ENCODE peak calls at places on chromosome 10, in four cellular contexts. Q is K562, I is SK-N-SH, F is GM12878. T is an unnamed sample.
A peak's percentile ranks its signal among the peaks of the same experiment; 100 is the strongest.

GRCh38 chr10:4704034-4704545 is 121.9 kb upstream of the AKR1E2 start:
- DNase-seq in Q (no peak), I (no peak), F (no peak), T (no peak)

GRCh38 chr10:128863823-128864405 is 603.1 kb upstream of the MGMT start:
- DNase-seq in Q (no peak), I (no peak), F (no peak), T (no peak)

GRCh38 chr10:89158446-89158845 is 48.7 kb downstream of the CH25H start:
- DNase-seq in Q (no peak), I (no peak), F (no peak), T (no peak)

GRCh38 chr10:100662067-100662466 is 83.3 kb upstream of the PAX2 start:
- DNase-seq in Q (no peak), I (no peak), F (no peak), T (no peak)

GRCh38 chr10:66365686-66366085 is 560.1 kb upstream of the LRRTM3 start:
- DNase-seq in Q (no peak), I (no peak), F (no peak), T (no peak)

GRCh38 chr10:75959209-75959608 is 527.8 kb downstream of the LRMDA start:
- DNase-seq in Q (no peak), I (no peak), F (no peak), T (no peak)

GRCh38 chr10:52466464-52466863 is 152.4 kb downstream of the DKK1 start:
- DNase-seq in Q (no peak), I (peak; percentile 11), F (no peak), T (no peak)

GRCh38 chr10:6165221-6165725 is 37.5 kb upstream of the PFKFB3 start:
- DNase-seq in Q (no peak), I (no peak), F (no peak), T (no peak)

GRCh38 chr10:51489009-51489408 is 210.4 kb downstream of the CSTF2T start:
- DNase-seq in Q (no peak), I (no peak), F (no peak), T (no peak)

GRCh38 chr10:51422311-51423120 is 276.9 kb downstream of the CSTF2T start:
- DNase-seq in Q (peak; percentile 23), I (peak; percentile 21), F (peak; percentile 8), T (peak; percentile 31)

GRCh38 chr10:77111611-77112550 is 525.7 kb downstream of the KCNMA1 start:
- DNase-seq in Q (peak; percentile 65), I (peak; percentile 76), F (peak; percentile 13), T (peak; percentile 69)

GRCh38 chr10:17365402-17365801 is 89.0 kb downstream of the ST8SIA6 start:
- DNase-seq in Q (no peak), I (no peak), F (no peak), T (no peak)

DNA sequence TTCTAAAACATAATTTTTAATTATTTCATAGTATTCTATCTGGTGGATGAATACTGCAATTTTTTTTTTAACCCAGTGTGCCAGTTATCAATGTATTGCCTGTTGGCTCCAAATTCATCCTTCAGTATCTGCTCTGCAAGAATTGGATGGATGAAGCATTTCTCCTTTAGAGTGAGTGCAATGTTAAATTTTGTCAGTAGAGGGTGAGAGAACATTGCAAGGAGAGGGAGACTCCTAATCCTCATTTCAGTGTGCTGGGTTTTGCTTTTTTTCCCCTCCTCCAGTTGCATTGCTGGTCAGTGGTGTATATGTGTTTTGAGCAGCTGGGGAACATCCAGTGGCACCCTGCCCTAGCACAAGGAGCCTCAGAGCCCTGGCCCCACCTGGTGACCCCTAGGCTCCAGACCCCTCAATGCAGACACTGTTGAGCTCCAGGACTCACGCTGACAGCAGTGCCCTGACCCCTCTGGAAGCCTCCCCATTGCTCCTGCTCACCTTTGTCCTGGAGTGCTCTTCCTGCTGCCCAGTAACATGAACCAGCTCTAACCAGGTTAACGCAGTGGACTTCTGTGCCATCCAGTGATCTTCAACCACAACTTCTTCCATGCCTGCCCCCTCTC is 199.4 kb downstream of the USP6NL start:
- DNase-seq in Q (no peak), I (no peak), F (no peak), T (no peak)
- TF ChIP-seq FOXM1 in Q (no peak), I (no peak), F (no peak), T (no peak)

GRCh38 chr10:61318429-61318828 is 134.8 kb downstream of the TMEM26 start:
- DNase-seq in Q (no peak), I (no peak), F (no peak), T (no peak)
- TF ChIP-seq FOXM1 in Q (no peak), I (no peak), F (no peak), T (no peak)

GRCh38 chr10:78348416-78349164 is 314.9 kb downstream of the RPS24 start:
- DNase-seq in Q (no peak), I (no peak), F (no peak), T (no peak)

GRCh38 chr10:78349165-78349516 is 315.5 kb downstream of the RPS24 start:
- DNase-seq in Q (no peak), I (no peak), F (no peak), T (no peak)

GRCh38 chr10:78353636-78354035 is 320.0 kb downstream of the RPS24 start:
- DNase-seq in Q (no peak), I (no peak), F (no peak), T (no peak)

GRCh38 chr10:78351283-78351682 is 317.6 kb downstream of the RPS24 start:
- DNase-seq in Q (no peak), I (no peak), F (no peak), T (no peak)

GRCh38 chr10:78350286-78350685 is 316.6 kb downstream of the RPS24 start:
- DNase-seq in Q (no peak), I (no peak), F (no peak), T (no peak)
- TF ChIP-seq FOXM1 in Q (no peak), I (no peak), F (no peak), T (no peak)

GRCh38 chr10:79286318-79286951 is 60.8 kb upstream of the PPIF start:
- DNase-seq in Q (peak; percentile 81), I (peak; percentile 77), F (peak; percentile 92), T (no peak)

GRCh38 chr10:79282388-79282787 is 64.9 kb upstream of the PPIF start:
- DNase-seq in Q (no peak), I (no peak), F (no peak), T (no peak)

GRCh38 chr10:79287973-79288715 is 59.1 kb upstream of the PPIF start:
- DNase-seq in Q (no peak), I (no peak), F (no peak), T (no peak)

GRCh38 chr10:79284158-79284871 is 63.0 kb upstream of the PPIF start:
- DNase-seq in Q (no peak), I (no peak), F (no peak), T (no peak)

DNA sequence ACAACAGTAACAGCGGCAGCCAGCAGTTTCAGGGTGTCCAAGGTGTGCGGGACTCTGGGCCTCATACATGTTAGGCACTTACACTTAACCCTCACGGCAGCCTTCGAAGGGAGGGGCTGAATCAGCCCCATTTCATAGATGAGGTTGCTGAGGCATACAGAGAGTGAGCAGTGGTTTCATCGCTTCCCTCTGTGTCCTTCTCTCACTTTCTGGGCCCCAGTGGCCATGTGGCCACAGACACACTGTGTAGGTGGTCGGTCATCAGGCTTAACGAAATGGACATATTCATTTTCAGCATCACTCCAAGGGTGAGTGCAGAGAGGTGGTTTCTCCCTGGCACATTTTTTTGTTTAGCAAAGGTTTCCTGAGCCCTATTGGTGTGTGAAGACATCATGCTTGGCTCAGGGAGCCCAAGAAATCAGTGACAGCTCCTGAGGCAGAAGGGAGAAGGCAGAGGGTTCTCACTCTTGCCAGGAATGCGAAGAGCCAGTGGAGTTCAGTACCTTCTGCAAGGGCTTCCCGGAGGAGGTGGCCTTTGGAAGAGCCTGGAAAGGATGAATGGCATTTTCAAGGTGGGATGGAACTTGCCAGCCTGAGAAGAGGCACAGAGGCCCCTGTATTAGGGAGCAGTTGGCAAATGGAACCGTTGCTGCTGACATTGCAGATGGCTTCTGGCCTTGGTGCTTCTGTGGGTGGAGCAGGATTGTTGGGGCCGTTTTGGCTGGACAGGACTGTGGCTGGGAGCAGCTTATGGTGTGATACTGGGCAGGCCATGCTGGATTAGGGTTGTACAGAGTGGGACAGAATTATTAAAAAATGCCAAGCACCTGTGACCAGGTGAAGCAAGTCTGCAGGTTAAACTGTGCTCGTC is 61.7 kb upstream of the PPIF start:
- DNase-seq in Q (no peak), I (no peak), F (peak; percentile 91), T (no peak)
- TF ChIP-seq FOXM1 in Q (no peak), I (no peak), F (peak; percentile 79), T (no peak)

GRCh38 chr10:102066421-102067068 is 1.4 kb downstream of the HPS6 start:
- DNase-seq in Q (no peak), I (no peak), F (no peak), T (peak; percentile 4)

GRCh38 chr10:102069066-102069465 is 3.9 kb downstream of the HPS6 start:
- DNase-seq in Q (no peak), I (no peak), F (no peak), T (no peak)

GRCh38 chr10:102067091-102067916 is 2.2 kb downstream of the HPS6 start:
- DNase-seq in Q (no peak), I (no peak), F (no peak), T (no peak)

GRCh38 chr10:102065561-102066420 is 642 bp downstream of the HPS6 start:
- DNase-seq in Q (no peak), I (peak; percentile 79), F (no peak), T (peak; percentile 62)

GRCh38 chr10:102068216-102068615 is 3.1 kb downstream of the HPS6 start:
- DNase-seq in Q (no peak), I (no peak), F (no peak), T (no peak)
- TF ChIP-seq FOXM1 in Q (no peak), I (no peak), F (no peak), T (no peak)

GRCh38 chr10:36209480-36209879 is 567.4 kb upstream of the FZD8 start:
- DNase-seq in Q (no peak), I (no peak), F (no peak), T (no peak)

GRCh38 chr10:36211856-36212255 is 569.8 kb upstream of the FZD8 start:
- DNase-seq in Q (no peak), I (peak; percentile 33), F (no peak), T (no peak)
- TF ChIP-seq FOXM1 in Q (no peak), I (no peak), F (no peak), T (no peak)

GRCh38 chr10:794382-794956 is 105.0 kb upstream of the DIP2C start:
- DNase-seq in Q (no peak), I (peak; percentile 22), F (no peak), T (no peak)

GRCh38 chr10:792083-792791 is 102.8 kb upstream of the DIP2C start:
- DNase-seq in Q (no peak), I (peak; percentile 10), F (no peak), T (no peak)

GRCh38 chr10:790821-791551 is 101.5 kb upstream of the DIP2C start:
- DNase-seq in Q (no peak), I (peak; percentile 10), F (no peak), T (no peak)

GRCh38 chr10:791639-792038 is 102.2 kb upstream of the DIP2C start:
- DNase-seq in Q (no peak), I (no peak), F (no peak), T (no peak)

GRCh38 chr10:792792-793100 is 103.3 kb upstream of the DIP2C start:
- DNase-seq in Q (no peak), I (peak; percentile 24), F (no peak), T (no peak)
- TF ChIP-seq FOXM1 in Q (no peak), I (no peak), F (no peak), T (no peak)

T was measured in HEK293T.